ENCODE peak calls at places on chromosome 7, in four cellular contexts. W, H, Z and B are unnamed samples.

GRCh38 chr7:82598958-82599357 is 155.4 kb upstream of the CACNA2D1 start:
- DNase-seq in Z (no peak), W (no peak), H (peak), B (no peak)

GRCh38 chr7:14685112-14685511 is 217.4 kb downstream of the DGKB start:
- DNase-seq in W (no peak), Z (no peak), H (no peak), B (no peak)

GRCh38 chr7:101557421-101557820 is 71.7 kb downstream of the MYL10 start:
- DNase-seq in H (no peak), W (no peak), Z (no peak), B (no peak)

GRCh38 chr7:1839701-1840100 is 169.6 kb downstream of the ELFN1 start:
- DNase-seq in W (no peak), Z (no peak), H (no peak), B (no peak)

GRCh38 chr7:134460000-134460399 is 1.1 kb upstream of the AKR1B1 start:
- DNase-seq in W (no peak), H (peak), Z (no peak), B (no peak)

GRCh38 chr7:98185101-98185500 is 26.1 kb upstream of the BHLHA15 start:
- DNase-seq in H (no peak), W (no peak), Z (no peak), B (no peak)

GRCh38 chr7:5699951-5700384 is 81.5 kb downstream of the RNF216 start:
- DNase-seq in W (no peak), Z (no peak), H (no peak), B (no peak)

GRCh38 chr7:116524609-116525297 is at the start of gene CAV1:
- DNase-seq in Z (no peak), W (peak), H (peak), B (no peak)

GRCh38 chr7:18936265-18936664 is 181.2 kb downstream of the TWIST1 start:
- DNase-seq in H (peak), Z (no peak), W (no peak), B (no peak)

GRCh38 chr7:47684728-47685127 is 102.8 kb upstream of the TNS3 start:
- DNase-seq in W (no peak), Z (no peak), H (no peak), B (no peak)

GRCh38 chr7:96219382-96220130 is 102.3 kb downstream of the SLC25A13 start:
- DNase-seq in H (peak), Z (no peak), W (no peak), B (no peak)

GRCh38 chr7:252216-252965 is 37.6 kb upstream of the FOXL3 start:
- DNase-seq in Z (no peak), W (no peak), H (no peak), B (no peak)

GRCh38 chr7:91941450-91941849 is 788 bp downstream of the AKAP9 start:
- DNase-seq in W (no peak), H (peak), Z (peak), B (no peak)

GRCh38 chr7:44893710-44894135 is 8.4 kb upstream of the PURB start:
- DNase-seq in Z (no peak), H (no peak), W (no peak), B (no peak)

GRCh38 chr7:45990276-45990675 is 69.2 kb upstream of the IGFBP3 start:
- DNase-seq in W (no peak), Z (no peak), H (no peak), B (no peak)

GRCh38 chr7:79420464-79420863 is 33.0 kb downstream of the MAGI2 start:
- DNase-seq in W (no peak), H (peak), Z (no peak), B (no peak)

GRCh38 chr7:142801601-142802295 is 31.0 kb downstream of the PRSS2 start:
- DNase-seq in Z (no peak), H (no peak), W (no peak), B (no peak)

GRCh38 chr7:26910221-26910620 is 45.8 kb upstream of the SKAP2 start:
- DNase-seq in H (peak), W (no peak), Z (no peak), B (no peak)

GRCh38 chr7:4689151-4689550 is 7.1 kb downstream of the FOXK1 start:
- DNase-seq in W (no peak), Z (no peak), H (no peak), B (no peak)

GRCh38 chr7:148367701-148368475 is 222.7 kb upstream of the C7orf33 start:
- DNase-seq in Z (no peak), W (no peak), H (no peak), B (no peak)

GRCh38 chr7:104272767-104273384 is 55.5 kb upstream of the LHFPL3 start:
- DNase-seq in H (peak), W (no peak), Z (no peak), B (no peak)

GRCh38 chr7:111083423-111083822 is 7.5 kb upstream of the LRRN3 start:
- DNase-seq in Z (no peak), H (peak), W (no peak), B (no peak)

GRCh38 chr7:139650429-139651100 is 127.1 kb downstream of the CLEC2L start:
- DNase-seq in Z (no peak), W (no peak), H (no peak), B (no peak)

GRCh38 chr7:12888727-12889126 is 201.3 kb downstream of the ARL4A start:
- DNase-seq in W (no peak), H (peak), Z (no peak), B (no peak)

GRCh38 chr7:135383525-135383924 is 126.4 kb downstream of the CNOT4 start:
- DNase-seq in W (no peak), H (no peak), Z (no peak), B (no peak)

GRCh38 chr7:80916770-80917681 is 1.8 kb downstream of the SEMA3C start:
- DNase-seq in W (no peak), H (peak), Z (no peak), B (no peak)

GRCh38 chr7:92645531-92646061 is 55.4 kb upstream of the FAM133B start:
- DNase-seq in H (peak), Z (no peak), W (no peak), B (no peak)

GRCh38 chr7:154907651-154908620 is 95.0 kb downstream of the PAXIP1 start:
- DNase-seq in H (no peak), Z (no peak), W (no peak), B (no peak)

GRCh38 chr7:25844109-25844915 is 307.7 kb upstream of the NFE2L3 start:
- DNase-seq in W (no peak), H (peak), Z (no peak), B (no peak)

GRCh38 chr7:2918406-2918805 is 74.3 kb upstream of the GNA12 start:
- DNase-seq in Z (no peak), H (no peak), W (no peak), B (no peak)

GRCh38 chr7:137592232-137592896 is 248.8 kb upstream of the PTN start:
- DNase-seq in W (peak), H (peak), Z (no peak), B (peak)

GRCh38 chr7:113955157-113955556 is 36.3 kb upstream of the PPP1R3A start:
- DNase-seq in Z (no peak), H (no peak), W (no peak), B (no peak)

GRCh38 chr7:36192050-36192824 is 39.2 kb downstream of the EEPD1 start:
- DNase-seq in H (peak), Z (no peak), W (no peak), B (no peak)
- TF ChIP-seq CTCF in H (no peak), Z (no peak), W (no peak), B (no peak)

GRCh38 chr7:157875230-157876179 is 538.7 kb downstream of the DNAJB6 start:
- DNase-seq in Z (no peak), W (peak), H (no peak), B (peak)
- TF ChIP-seq CTCF in Z (peak), W (peak), H (peak), B (no peak)

GRCh38 chr7:119483364-119483763 is 789.6 kb upstream of the KCND2 start:
- DNase-seq in H (no peak), Z (no peak), W (no peak), B (no peak)

GRCh38 chr7:119482671-119483070 is 790.3 kb upstream of the KCND2 start:
- DNase-seq in H (no peak), W (no peak), Z (no peak), B (no peak)

DNA sequence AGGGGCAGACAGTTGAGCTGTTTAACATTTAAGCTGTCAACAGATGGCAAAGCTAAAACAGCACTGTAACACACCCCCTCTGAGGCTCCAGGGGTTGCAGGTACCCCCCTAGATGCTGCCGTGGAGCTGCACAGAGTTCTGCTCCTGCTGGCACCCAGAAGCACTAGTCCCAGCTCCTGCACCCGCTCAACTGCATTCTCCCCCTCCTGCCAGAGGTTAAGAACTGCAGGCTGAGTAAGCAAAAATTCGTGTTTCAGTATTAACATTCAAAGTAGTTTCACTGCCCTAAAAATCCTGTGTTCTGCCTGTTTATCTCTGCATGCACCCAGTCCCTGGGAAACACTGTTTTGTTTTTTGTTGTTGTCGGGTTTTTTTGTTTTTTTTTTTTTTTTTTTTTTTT is 790.8 kb upstream of the KCND2 start:
- DNase-seq in Z (no peak), H (peak), W (no peak), B (no peak)
- TF ChIP-seq CTCF in Z (no peak), H (peak), W (peak), B (peak)

GRCh38 chr7:50497068-50497642 is 47.0 kb upstream of the FIGNL1 start:
- DNase-seq in Z (no peak), H (peak), W (no peak), B (no peak)
- TF ChIP-seq CTCF in Z (no peak), H (no peak), W (no peak), B (no peak)

DNA sequence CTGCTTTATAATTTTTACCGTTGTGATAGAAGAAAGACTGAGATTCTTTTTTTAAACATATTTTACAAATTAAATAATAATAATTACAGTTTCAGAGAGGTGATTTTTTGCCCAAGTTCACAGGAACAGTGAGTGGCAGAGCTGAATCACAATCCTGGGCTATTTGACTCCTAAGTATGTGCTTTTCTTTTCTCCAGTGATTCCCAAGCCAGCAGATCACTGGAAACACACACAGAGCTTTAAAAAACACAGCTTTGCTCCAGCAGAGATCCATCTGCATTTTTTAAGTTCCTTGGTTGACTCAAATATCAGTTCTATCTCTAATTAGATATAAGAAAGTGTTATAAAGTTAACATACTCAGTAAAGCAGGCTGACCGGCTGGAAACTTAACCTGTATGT is 69.0 kb downstream of the AHR start:
- DNase-seq in W (no peak), H (no peak), Z (no peak), B (no peak)
- TF ChIP-seq CTCF in W (no peak), H (no peak), Z (no peak), B (no peak)

DNA sequence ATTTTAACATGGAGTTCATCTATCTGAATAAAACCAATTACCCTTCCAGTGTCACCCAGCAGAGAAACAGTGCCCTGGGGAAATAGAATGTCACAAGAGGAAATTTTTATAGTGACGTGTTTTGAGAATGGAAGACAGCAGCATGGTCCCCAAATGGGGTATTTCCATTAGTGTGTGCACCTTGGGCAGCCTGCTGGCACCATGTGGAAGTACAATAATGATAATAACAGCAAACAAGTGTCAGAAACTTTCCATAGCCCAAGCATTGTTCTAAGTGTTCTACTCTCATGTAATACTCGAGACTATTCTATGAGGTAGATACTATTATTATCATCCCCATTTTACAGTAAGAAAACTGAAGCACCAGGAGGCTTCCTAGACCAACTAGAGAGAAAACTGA is 2.2 kb upstream of the PDE1C start:
- DNase-seq in Z (no peak), H (no peak), W (no peak), B (no peak)
- TF ChIP-seq CTCF in Z (no peak), H (peak), W (peak), B (no peak)